ENCODE peak calls at places on chromosome 1, in five cellular contexts. X, S, A, Y and K are unnamed samples.

GRCh38 chr1:230821346-230821745 is 47.0 kb downstream of the C1orf198 start:
- DNase-seq in S (no peak), A (no peak), X (no peak), Y (no peak), K (no peak)

GRCh38 chr1:150243003-150243402 is 7.1 kb upstream of the ANP32E start:
- DNase-seq in Y (no peak), A (no peak), X (no peak), S (no peak), K (peak; percentile 16)

GRCh38 chr1:51410568-51411460 is 80.5 kb upstream of the TTC39A start:
- DNase-seq in X (no peak), S (no peak), A (no peak), Y (no peak), K (no peak)

GRCh38 chr1:222909586-222909985 is 94.7 kb downstream of the DISP1 start:
- DNase-seq in X (no peak), Y (no peak), S (no peak), A (no peak), K (no peak)

GRCh38 chr1:94265931-94266330 is 28.5 kb upstream of the ARHGAP29 start:
- DNase-seq in A (no peak), S (no peak), Y (no peak), X (no peak), K (no peak)

GRCh38 chr1:116067564-116067887 is 43.7 kb upstream of the MAB21L3 start:
- DNase-seq in A (no peak), X (no peak), S (peak; percentile 35), Y (no peak), K (no peak)

GRCh38 chr1:31991202-31991601 is 22.5 kb upstream of the KHDRBS1 start:
- DNase-seq in A (no peak), Y (no peak), S (no peak), X (no peak), K (no peak)

GRCh38 chr1:24294757-24295371 is 24.3 kb upstream of the GRHL3 start:
- DNase-seq in S (no peak), X (peak; percentile 55), Y (no peak), A (peak; percentile 82), K (peak; percentile 15)

GRCh38 chr1:237012789-237013383 is 8.6 kb upstream of the MT1HL1 start:
- DNase-seq in X (peak; percentile 84), S (peak; percentile 81), Y (no peak), A (peak; percentile 69), K (peak; percentile 89)

GRCh38 chr1:8910331-8910730 is 31.8 kb upstream of the ENO1 start:
- DNase-seq in S (no peak), X (no peak), A (no peak), Y (no peak), K (no peak)

GRCh38 chr1:108199231-108199657 is 899 bp downstream of the SLC25A24 start:
- DNase-seq in Y (no peak), S (no peak), A (no peak), X (no peak), K (no peak)

GRCh38 chr1:89994805-89995594 is at the start of gene ZNF326:
- DNase-seq in Y (peak; percentile 60), X (peak; percentile 97), S (peak; percentile 97), A (peak; percentile 96), K (peak; percentile 99)

GRCh38 chr1:226882631-226883409 is 12.4 kb downstream of the PSEN2 start:
- DNase-seq in A (no peak), Y (no peak), S (no peak), X (no peak), K (no peak)

GRCh38 chr1:16187748-16188401 is 24.6 kb downstream of the ARHGEF19 start:
- DNase-seq in X (peak; percentile 81), S (peak; percentile 79), A (peak; percentile 86), Y (no peak), K (peak; percentile 87)

GRCh38 chr1:36165145-36165544 is 9.2 kb downstream of the MAP7D1 start:
- DNase-seq in Y (no peak), A (no peak), S (no peak), X (no peak), K (no peak)

GRCh38 chr1:201013031-201013485 is 10.5 kb downstream of the KIF21B start:
- DNase-seq in A (no peak), Y (no peak), S (no peak), X (peak; percentile 72), K (peak; percentile 67)

DNA sequence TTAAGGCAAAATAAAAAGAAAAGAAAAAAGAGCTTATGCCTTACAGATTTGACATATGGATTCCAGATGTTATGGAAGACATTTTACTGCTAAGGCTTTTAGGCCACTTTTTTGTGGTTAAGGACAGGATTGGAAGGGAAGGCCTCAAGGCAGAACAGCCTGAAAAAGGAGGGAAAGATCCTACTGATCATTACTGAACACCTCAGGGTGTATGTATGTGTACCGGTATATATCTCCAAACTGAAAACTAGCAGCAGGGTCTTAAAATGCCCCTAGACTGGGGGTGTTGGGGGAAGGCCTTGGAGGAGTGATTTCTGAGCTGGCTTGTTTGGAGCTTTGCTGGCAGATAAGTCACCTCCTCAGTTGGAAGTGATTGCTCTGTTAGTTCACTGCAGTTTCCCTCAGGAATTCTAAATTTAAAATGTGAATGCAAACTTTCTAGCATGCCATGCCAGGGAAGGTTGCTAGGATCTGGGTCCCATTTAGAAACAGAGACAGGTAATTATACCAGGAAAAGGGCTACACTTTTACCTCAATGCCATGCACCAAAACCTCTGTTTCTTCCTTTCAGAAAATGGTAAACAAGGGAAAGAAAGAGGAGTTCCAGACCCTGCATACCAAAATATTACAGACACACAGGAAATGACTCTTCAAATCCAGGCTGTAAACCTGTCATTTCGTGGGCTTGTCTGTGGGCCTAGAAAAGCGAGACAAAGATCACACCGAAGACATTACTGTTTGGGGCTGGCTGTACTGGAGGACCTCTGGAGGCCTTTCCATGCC is 15.0 kb downstream of the C1orf52 start:
- DNase-seq in Y (no peak), A (no peak), S (no peak), X (no peak), K (no peak)
- H3K27ac ChIP-seq in Y (no peak overlapping the region), A (peak overlapping the region; percentile 58), S (no peak overlapping the region), X (no peak overlapping the region), K (no peak overlapping the region)

GRCh38 chr1:33140153-33141149 is 41.4 kb downstream of the TRIM62 start:
- DNase-seq in A (no peak), Y (no peak), S (no peak), X (no peak), K (no peak)
- TF ChIP-seq CTCF in A (no peak), Y (no peak), S (peak; percentile 22), X (no peak), K (no peak)

GRCh38 chr1:244318078-244318477 is 133.6 kb downstream of the ADSS2 start:
- DNase-seq in X (no peak), S (no peak), A (no peak), Y (no peak), K (no peak)
- H3K27ac ChIP-seq in X (no peak overlapping the region), S (no peak overlapping the region), A (no peak overlapping the region), Y (no peak overlapping the region), K (no peak overlapping the region)

DNA sequence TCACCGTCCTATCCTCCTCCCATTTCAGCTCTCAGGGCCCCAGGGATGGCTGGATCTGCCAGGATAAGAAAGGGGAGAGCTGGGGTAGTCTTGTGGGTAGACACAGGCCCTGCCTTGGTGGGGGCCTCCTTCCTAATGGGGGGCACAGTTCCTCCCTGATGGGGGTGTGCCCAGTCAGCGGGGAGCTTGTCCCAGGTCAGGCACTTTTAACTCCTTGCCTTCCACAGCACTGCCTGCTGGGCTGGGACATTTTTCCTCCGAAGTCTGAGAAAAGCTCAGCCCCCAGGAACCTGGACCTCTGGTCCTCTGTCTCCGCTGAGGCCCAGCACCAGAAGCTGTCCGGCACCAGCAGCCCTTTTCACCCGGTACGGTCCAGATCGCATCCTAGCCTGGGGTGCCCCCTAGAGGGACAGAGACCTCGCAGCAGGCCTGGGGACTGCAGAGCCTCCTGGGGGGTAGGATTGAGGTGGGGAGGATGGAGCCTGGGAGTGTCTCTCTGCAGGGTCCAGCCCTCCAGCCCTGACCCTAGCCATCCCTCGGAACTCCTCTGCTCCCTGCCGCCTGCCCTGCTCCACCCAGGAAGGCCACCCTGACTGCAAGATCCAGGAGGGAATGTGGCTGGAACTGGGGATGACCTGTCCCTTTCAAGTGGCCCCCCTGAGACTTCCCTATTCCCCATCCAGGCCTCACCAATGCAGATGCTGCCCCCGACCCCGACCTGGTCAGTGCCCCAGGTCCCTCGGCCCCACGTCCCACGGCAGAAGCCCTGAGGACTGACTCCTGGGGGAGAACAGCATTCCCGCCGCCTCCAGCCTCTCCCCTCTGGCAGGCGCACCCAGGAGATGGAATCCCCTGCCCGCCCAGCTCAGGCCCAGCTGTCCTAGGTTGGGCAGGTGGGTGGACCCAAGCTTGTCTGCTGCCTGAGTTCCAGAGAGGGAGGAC is 12.0 kb downstream of the MIIP start:
- DNase-seq in Y (no peak), A (no peak), S (peak; percentile 46), X (peak; percentile 60), K (peak; percentile 74)
- TF ChIP-seq CTCF in Y (no peak), A (no peak), S (peak; percentile 71), X (peak; percentile 51), K (peak; percentile 48)

GRCh38 chr1:154866995-154867795 is 2.9 kb downstream of the KCNN3 start:
- DNase-seq in Y (no peak), X (no peak), A (peak; percentile 57), S (no peak), K (peak; percentile 56)
- H3K27ac ChIP-seq in Y (no peak overlapping the region), X (no peak overlapping the region), A (peak overlapping the region; percentile 56), S (peak overlapping the region; percentile 7), K (no peak overlapping the region)

DNA sequence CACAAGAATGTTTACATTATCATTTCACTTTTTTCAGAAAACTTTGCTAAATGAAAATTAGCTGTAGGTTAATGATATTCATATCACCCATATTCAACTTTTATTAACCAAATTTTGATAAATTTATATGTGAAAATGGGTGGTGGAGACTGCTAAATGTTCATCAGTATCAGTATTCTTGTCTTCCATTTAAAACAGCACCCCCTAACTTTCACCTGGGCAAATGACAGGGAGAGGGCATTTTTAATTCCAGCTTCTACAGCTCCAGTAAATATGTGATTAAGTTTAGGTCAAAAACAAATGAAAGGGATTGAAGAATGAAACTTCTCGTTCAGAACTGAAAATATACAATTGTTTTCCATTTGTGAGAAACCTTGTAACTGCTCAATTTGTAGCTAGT is 722.2 kb downstream of the KCNT2 start:
- DNase-seq in X (no peak), A (no peak), Y (no peak), S (no peak), K (no peak)
- TF ChIP-seq CTCF in X (no peak), A (no peak), Y (no peak), S (no peak), K (no peak)

GRCh38 chr1:202540448-202540847 is 169.8 kb downstream of the SYT2 start:
- DNase-seq in X (no peak), S (no peak), Y (no peak), A (no peak), K (no peak)
- H3K27ac ChIP-seq in X (peak overlapping the region; percentile 76), S (peak overlapping the region; percentile 65), Y (peak overlapping the region; percentile 72), A (peak overlapping the region; percentile 96), K (peak overlapping the region; percentile 63)

GRCh38 chr1:1819762-1820161 is 41.5 kb upstream of the NADK start:
- DNase-seq in S (no peak), Y (no peak), A (no peak), X (no peak), K (peak; percentile 30)

GRCh38 chr1:1827089-1827433 is 48.8 kb upstream of the NADK start:
- DNase-seq in Y (no peak), A (no peak), S (no peak), X (no peak), K (no peak)

GRCh38 chr1:1826356-1827088 is 48.3 kb upstream of the NADK start:
- DNase-seq in Y (no peak), S (no peak), A (no peak), X (no peak), K (no peak)

GRCh38 chr1:1827456-1827855 is 49.2 kb upstream of the NADK start:
- DNase-seq in X (no peak), S (no peak), A (no peak), Y (no peak), K (no peak)

GRCh38 chr1:1825217-1825616 is 46.9 kb upstream of the NADK start:
- DNase-seq in Y (no peak), X (no peak), S (no peak), A (no peak), K (no peak)
- TF ChIP-seq CTCF in Y (no peak), X (no peak), S (no peak), A (no peak), K (no peak)